ENCODE peak calls at places on chromosomes 5 and 9, in four cellular contexts. E is IMR-90, C is K562, K is endothelial cell of umbilical vein. M is an unnamed sample.

GRCh38 chr9:91589101-91589553 is 165.5 kb upstream of the NFIL3 start:
- DNase-seq in C (no peak), E (peak; percentile 88), K (no peak), M (no peak)

GRCh38 chr5:181261320-181262085 is 560 bp upstream of the TRIM52 start:
- DNase-seq in K (peak; percentile 78), E (peak; percentile 50), C (peak; percentile 88), M (no peak)

GRCh38 chr5:151034422-151035379 is 14.3 kb downstream of the GPX3 start:
- DNase-seq in E (no peak), K (no peak), C (no peak), M (no peak)

GRCh38 chr5:169838688-169839087 is 141.6 kb downstream of the INSYN2B start:
- DNase-seq in E (no peak), C (no peak), K (no peak), M (no peak)

GRCh38 chr9:17423681-17424011 is 155.2 kb upstream of the SH3GL2 start:
- DNase-seq in E (no peak), K (no peak), C (no peak), M (no peak)

GRCh38 chr9:115144706-115145105 is 26.7 kb upstream of the TNC start:
- DNase-seq in E (no peak), K (no peak), C (no peak), M (no peak)

GRCh38 chr5:122896598-122897282 is 51.3 kb downstream of the SNX24 start:
- DNase-seq in E (peak; percentile 85), C (peak; percentile 30), K (peak; percentile 46), M (no peak)

GRCh38 chr9:131227112-131228058 is 48.9 kb downstream of the FAM78A start:
- DNase-seq in K (peak; percentile 65), C (no peak), E (peak; percentile 37), M (no peak)

GRCh38 chr9:128121924-128122808 is 5.4 kb downstream of the PTGES2 start:
- DNase-seq in E (no peak), K (no peak), C (no peak), M (no peak)

GRCh38 chr5:179344301-179345178 is 721 bp downstream of the ADAMTS2 start:
- DNase-seq in K (no peak), C (no peak), E (peak; percentile 22), M (no peak)

GRCh38 chr5:95352686-95353085 is 38.5 kb upstream of the FAM81B start:
- DNase-seq in E (no peak), C (no peak), K (no peak), M (no peak)

GRCh38 chr9:29625292-29625731 is 2052.0 kb upstream of the C9orf72 start:
- DNase-seq in K (no peak), E (no peak), C (no peak), M (no peak)

GRCh38 chr5:139488269-139488668 is 5.7 kb upstream of the STING1 start:
- DNase-seq in E (no peak), K (no peak), C (no peak), M (no peak)

GRCh38 chr5:36396640-36397039 is 94.9 kb upstream of the RANBP3L start:
- DNase-seq in C (no peak), K (no peak), E (peak; percentile 26), M (no peak)

GRCh38 chr9:89223398-89223977 is 44.9 kb upstream of the SHC3 start:
- DNase-seq in K (no peak), E (no peak), C (no peak), M (no peak)

GRCh38 chr5:43231977-43232376 is 40.0 kb downstream of the NIM1K start:
- DNase-seq in K (no peak), E (no peak), C (no peak), M (no peak)

GRCh38 chr5:36876389-36876964 is at the start of gene NIPBL:
- DNase-seq in C (peak; percentile 98), K (peak; percentile 88), E (peak; percentile 94), M (peak; percentile 52)

GRCh38 chr9:3459076-3459475 is 66.7 kb downstream of the RFX3 start:
- DNase-seq in C (no peak), K (no peak), E (no peak), M (no peak)

GRCh38 chr5:65961644-65962043 is 35.3 kb downstream of the ERBIN start:
- DNase-seq in E (peak; percentile 79), K (peak; percentile 22), C (peak; percentile 53), M (peak; percentile 30)

GRCh38 chr5:173302546-173303155 is 25.6 kb downstream of the STC2 start:
- DNase-seq in E (peak; percentile 82), C (peak; percentile 55), K (no peak), M (no peak)

GRCh38 chr9:12884736-12885395 is 110.0 kb downstream of the LURAP1L start:
- DNase-seq in K (peak; percentile 64), C (peak; percentile 0), E (peak; percentile 88), M (peak; percentile 17)

GRCh38 chr5:149135536-149136201 is 5.6 kb upstream of the ABLIM3 start:
- DNase-seq in E (peak; percentile 92), K (peak; percentile 89), C (no peak), M (no peak)

GRCh38 chr5:131148835-131149234 is 16.2 kb downstream of the HINT1 start:
- DNase-seq in C (no peak), K (no peak), E (no peak), M (no peak)

GRCh38 chr9:105051897-105052296 is 123.9 kb upstream of the ABCA1 start:
- DNase-seq in K (no peak), E (no peak), C (no peak), M (no peak)

GRCh38 chr9:36191290-36191645 is 547 bp downstream of the CLTA start:
- DNase-seq in E (no peak), K (peak; percentile 46), C (peak; percentile 20), M (no peak)

GRCh38 chr5:180114304-180115003 is 42.9 kb upstream of the RNF130 start:
- DNase-seq in C (no peak), E (no peak), K (no peak), M (no peak)

GRCh38 chr5:179323026-179323571 is 22.2 kb downstream of the ADAMTS2 start:
- DNase-seq in C (no peak), E (no peak), K (no peak), M (no peak)

GRCh38 chr9:87570000-87570834 is 72.5 kb downstream of the DAPK1 start:
- DNase-seq in K (no peak), E (no peak), C (no peak), M (no peak)

GRCh38 chr5:85225388-85225787 is 840.7 kb upstream of the EDIL3 start:
- DNase-seq in E (no peak), C (no peak), K (no peak), M (no peak)

GRCh38 chr5:142063878-142064331 is 44.7 kb upstream of the NDFIP1 start:
- DNase-seq in E (peak; percentile 61), K (peak; percentile 60), C (no peak), M (no peak)

GRCh38 chr9:117485176-117485575 is 70.3 kb upstream of the ASTN2 start:
- DNase-seq in C (no peak), K (no peak), E (no peak), M (no peak)

GRCh38 chr9:113955076-113955752 is 79.1 kb downstream of the ZNF618 start:
- DNase-seq in C (no peak), E (peak; percentile 81), K (peak; percentile 49), M (no peak)

GRCh38 chr9:130255638-130255930 is 10.0 kb upstream of the HMCN2 start:
- DNase-seq in K (no peak), E (no peak), C (no peak), M (no peak)

GRCh38 chr5:342501-343460 is 21.3 kb downstream of the AHRR start:
- DNase-seq in C (no peak), E (no peak), K (no peak), M (no peak)

GRCh38 chr9:128409998-128410397 is 10.7 kb upstream of the CERCAM start:
- DNase-seq in E (no peak), C (peak; percentile 55), K (no peak), M (no peak)

GRCh38 chr5:2163457-2163856 is 280.7 kb upstream of the IRX4 start:
- DNase-seq in E (no peak), C (no peak), K (no peak), M (no peak)

GRCh38 chr9:72006481-72006880 is 53.9 kb downstream of the C9orf57 start:
- DNase-seq in E (peak; percentile 31), K (no peak), C (no peak), M (no peak)

GRCh38 chr9:120338340-120338739 is 241.6 kb downstream of the CDK5RAP2 start:
- DNase-seq in E (no peak), C (no peak), K (no peak), M (no peak)
- H3K9me1 ChIP-seq in E (no peaks in the 10 kb centered on the region), C (no peaks in the 10 kb centered on the region), K (no peaks in the 10 kb centered on the region), M (no peaks in the 10 kb centered on the region)

GRCh38 chr9:125915606-125916005 is 168.4 kb downstream of the PBX3 start:
- DNase-seq in C (no peak), E (no peak), K (no peak), M (no peak)
- H3K9me1 ChIP-seq in C (no peaks in the 10 kb centered on the region), E (no peaks in the 10 kb centered on the region), K (no peaks in the 10 kb centered on the region), M (no peaks in the 10 kb centered on the region)

GRCh38 chr9:106962615-106963363 is 99.8 kb downstream of the ZNF462 start:
- DNase-seq in E (no peak), C (no peak), K (peak; percentile 97), M (no peak)

GRCh38 chr9:106964822-106965525 is 102.0 kb downstream of the ZNF462 start:
- DNase-seq in E (peak; percentile 45), C (no peak), K (no peak), M (no peak)

GRCh38 chr9:106964329-106964728 is 101.4 kb downstream of the ZNF462 start:
- DNase-seq in E (no peak), K (no peak), C (no peak), M (no peak)

GRCh38 chr9:106962105-106962504 is 99.1 kb downstream of the ZNF462 start:
- DNase-seq in C (no peak), E (no peak), K (no peak), M (no peak)

DNA sequence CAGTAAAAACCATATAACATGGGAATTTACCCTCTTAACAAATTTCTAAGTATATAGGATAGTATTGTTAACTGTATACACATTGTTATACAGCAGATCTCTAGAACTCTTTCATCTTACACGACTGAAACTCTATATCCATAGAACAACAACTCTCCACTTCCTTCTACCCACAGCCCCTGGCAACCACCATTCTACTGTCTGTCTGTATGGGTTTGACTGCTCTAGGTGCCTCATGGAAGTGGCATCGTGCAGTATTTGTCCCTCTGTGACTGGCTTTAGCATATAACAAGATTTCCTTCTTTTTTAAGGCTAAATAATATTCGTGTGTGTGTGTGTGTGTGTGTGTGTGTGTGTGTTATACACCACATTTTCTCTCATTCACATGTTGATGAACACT is 100.7 kb downstream of the ZNF462 start:
- DNase-seq in K (no peak), C (no peak), E (no peak), M (no peak)
- H3K9me1 ChIP-seq in K (no peaks in the 10 kb centered on the region), C (no peaks in the 10 kb centered on the region), E (peaks cover 5% of the 10 kb centered on the region), M (no peaks in the 10 kb centered on the region)

DNA sequence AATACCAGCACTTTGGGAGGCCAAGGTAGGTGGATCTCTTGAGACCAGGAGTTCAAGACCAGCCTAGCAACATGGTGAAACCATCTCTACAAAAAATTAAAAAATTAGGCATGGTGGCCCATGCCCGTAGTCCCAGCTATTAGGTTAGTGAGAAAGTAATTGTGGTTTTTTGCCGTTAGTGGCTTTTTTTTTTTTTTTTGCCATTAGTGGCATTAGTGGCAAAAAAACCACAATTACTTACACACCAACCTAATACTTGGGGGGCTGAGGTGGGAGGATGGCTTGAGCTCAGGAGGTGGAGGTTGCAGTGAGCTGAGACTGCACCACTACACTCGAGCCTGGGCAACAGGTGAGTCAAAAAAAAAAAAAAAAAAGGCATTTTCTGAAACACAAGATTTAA is 27.8 kb downstream of the MLANA start:
- DNase-seq in E (no peak), K (no peak), C (no peak), M (no peak)
- H3K9me1 ChIP-seq in E (peaks cover 4% of the 10 kb centered on the region), K (no peaks in the 10 kb centered on the region), C (no peaks in the 10 kb centered on the region), M (no peaks in the 10 kb centered on the region)

M was measured in keratinocyte.